ENCODE peak calls at places on chromosome 3, in eight cellular contexts. V, Y, T, I, P, R, L and J are unnamed samples.

GRCh38 chr3:45985532-45986302 is 9.9 kb downstream of the FYCO1 start:
- DNase-seq in V (no peak), Y (no peak), T (no peak), I (no peak), P (no peak), R (no peak), L (no peak), J (no peak)

GRCh38 chr3:158495503-158495902 is 75.5 kb upstream of the MLF1 start:
- DNase-seq in V (no peak), Y (no peak), T (no peak), I (no peak), P (no peak), R (no peak), L (no peak), J (no peak)

GRCh38 chr3:147462856-147463255 is 53.7 kb downstream of the ZIC1 start:
- DNase-seq in V (no peak), Y (no peak), T (no peak), I (no peak), P (no peak), R (no peak), L (no peak), J (no peak)

GRCh38 chr3:30779686-30780287 is 114.7 kb downstream of the GADL1 start:
- DNase-seq in V (no peak), Y (peak; percentile 22), T (no peak), I (no peak), P (peak; percentile 2), R (peak; percentile 22), L (no peak), J (peak; percentile 19)

GRCh38 chr3:135516143-135516542 is 449.4 kb upstream of the PPP2R3A start:
- DNase-seq in V (no peak), Y (peak; percentile 16), T (no peak), I (no peak), P (no peak), R (peak; percentile 80), L (no peak), J (no peak)

GRCh38 chr3:66934041-66934440 is 64.1 kb upstream of the KBTBD8 start:
- DNase-seq in V (no peak), Y (no peak), T (no peak), I (no peak), P (no peak), R (no peak), L (no peak), J (no peak)

GRCh38 chr3:188890572-188891270 is 281.1 kb upstream of the TPRG1 start:
- DNase-seq in V (no peak), Y (no peak), T (no peak), I (no peak), P (no peak), R (no peak), L (no peak), J (no peak)

GRCh38 chr3:7166460-7166859 is 305.5 kb downstream of the GRM7 start:
- DNase-seq in V (no peak), Y (no peak), T (no peak), I (peak; percentile 55), P (no peak), R (no peak), L (no peak), J (no peak)

GRCh38 chr3:100042144-100042543 is 72.2 kb downstream of the FILIP1L start:
- DNase-seq in V (no peak), Y (no peak), T (no peak), I (no peak), P (no peak), R (peak; percentile 87), L (no peak), J (peak; percentile 35)

GRCh38 chr3:124174910-124175874 is 183.3 kb upstream of the ROPN1 start:
- DNase-seq in V (no peak), Y (no peak), T (no peak), I (no peak), P (peak; percentile 46), R (no peak), L (no peak), J (no peak)

GRCh38 chr3:56364665-56365064 is 103.6 kb downstream of the ERC2 start:
- DNase-seq in V (no peak), Y (no peak), T (no peak), I (no peak), P (no peak), R (no peak), L (no peak), J (no peak)

GRCh38 chr3:152183473-152183872 is 85.3 kb upstream of the MBNL1 start:
- DNase-seq in V (no peak), Y (peak; percentile 36), T (no peak), I (peak; percentile 60), P (peak; percentile 39), R (peak; percentile 42), L (no peak), J (peak; percentile 32)

GRCh38 chr3:177824190-177824786 is 627.0 kb upstream of the TBL1XR1 start:
- DNase-seq in V (peak; percentile 46), Y (no peak), T (no peak), I (peak; percentile 16), P (no peak), R (peak; percentile 51), L (no peak), J (peak; percentile 73)

GRCh38 chr3:46154300-46154699 is 53.8 kb downstream of the CCR1 start:
- DNase-seq in V (no peak), Y (no peak), T (no peak), I (no peak), P (no peak), R (no peak), L (no peak), J (no peak)

GRCh38 chr3:97612632-97613031 is 151.9 kb upstream of the ARL6 start:
- DNase-seq in V (no peak), Y (no peak), T (no peak), I (no peak), P (peak; percentile 74), R (no peak), L (no peak), J (no peak)

GRCh38 chr3:23750573-23751484 is 54.9 kb upstream of the UBE2E1 start:
- DNase-seq in V (no peak), Y (no peak), T (no peak), I (no peak), P (no peak), R (no peak), L (no peak), J (no peak)

GRCh38 chr3:100575704-100576103 is 33.7 kb upstream of the ADGRG7 start:
- DNase-seq in V (no peak), Y (no peak), T (no peak), I (no peak), P (no peak), R (no peak), L (no peak), J (no peak)

GRCh38 chr3:59563072-59563605 is 513.3 kb upstream of the CFAP20DC start:
- DNase-seq in V (no peak), Y (no peak), T (no peak), I (no peak), P (no peak), R (no peak), L (no peak), J (no peak)

GRCh38 chr3:177335728-177336127 is 138.4 kb upstream of the TBL1XR1 start:
- DNase-seq in V (no peak), Y (peak; percentile 50), T (no peak), I (no peak), P (no peak), R (peak; percentile 65), L (no peak), J (peak; percentile 69)

GRCh38 chr3:197408177-197408957 is 110.0 kb upstream of the DLG1 start:
- DNase-seq in V (no peak), Y (no peak), T (no peak), I (no peak), P (no peak), R (no peak), L (no peak), J (no peak)

GRCh38 chr3:182683335-182684257 is 109.7 kb upstream of the ATP11B start:
- DNase-seq in V (peak; percentile 64), Y (peak; percentile 79), T (peak; percentile 23), I (peak; percentile 89), P (peak; percentile 92), R (peak; percentile 71), L (no peak), J (peak; percentile 68)

GRCh38 chr3:16245613-16246012 is 19.1 kb downstream of the DPH3 start:
- DNase-seq in V (no peak), Y (no peak), T (no peak), I (no peak), P (no peak), R (no peak), L (no peak), J (no peak)

GRCh38 chr3:172209333-172210321 is 170.2 kb downstream of the FNDC3B start:
- DNase-seq in V (no peak), Y (no peak), T (no peak), I (peak; percentile 13), P (no peak), R (peak; percentile 82), L (no peak), J (no peak)

GRCh38 chr3:177468816-177469590 is 271.7 kb upstream of the TBL1XR1 start:
- DNase-seq in V (no peak), Y (no peak), T (no peak), I (no peak), P (no peak), R (peak; percentile 46), L (no peak), J (peak; percentile 75)

GRCh38 chr3:18425641-18426403 is 683 bp upstream of the SATB1 start:
- DNase-seq in V (peak; percentile 66), Y (peak; percentile 73), T (peak; percentile 50), I (peak; percentile 28), P (peak; percentile 80), R (no peak), L (no peak), J (peak; percentile 51)

GRCh38 chr3:57298041-57298440 is 5.6 kb upstream of the ASB14 start:
- DNase-seq in V (no peak), Y (peak; percentile 35), T (no peak), I (no peak), P (no peak), R (peak; percentile 12), L (no peak), J (peak; percentile 6)

GRCh38 chr3:107950413-107950812 is 140.4 kb downstream of the CD47 start:
- DNase-seq in V (peak; percentile 49), Y (no peak), T (no peak), I (no peak), P (no peak), R (no peak), L (no peak), J (no peak)

GRCh38 chr3:13558651-13559050 is 9.7 kb downstream of the FBLN2 start:
- DNase-seq in V (no peak), Y (no peak), T (no peak), I (no peak), P (no peak), R (no peak), L (no peak), J (no peak)

GRCh38 chr3:161413127-161413854 is 42.0 kb upstream of the SPTSSB start:
- DNase-seq in V (peak; percentile 79), Y (no peak), T (no peak), I (peak; percentile 58), P (no peak), R (peak; percentile 86), L (no peak), J (no peak)

GRCh38 chr3:166554006-166554405 is 716.8 kb upstream of the BCHE start:
- DNase-seq in V (no peak), Y (no peak), T (no peak), I (no peak), P (no peak), R (no peak), L (no peak), J (no peak)

GRCh38 chr3:174536319-174536718 is 322.8 kb upstream of the NAALADL2 start:
- DNase-seq in V (no peak), Y (no peak), T (no peak), I (no peak), P (peak; percentile 48), R (no peak), L (no peak), J (no peak)

GRCh38 chr3:197394464-197395321 is 96.3 kb upstream of the DLG1 start:
- DNase-seq in V (peak; percentile 58), Y (peak; percentile 97), T (peak; percentile 8), I (peak; percentile 57), P (no peak), R (peak; percentile 100), L (no peak), J (peak; percentile 19)

GRCh38 chr3:111902534-111902933 is 43.5 kb downstream of the PHLDB2 start:
- DNase-seq in V (no peak), Y (no peak), T (no peak), I (no peak), P (no peak), R (no peak), L (no peak), J (no peak)